ENCODE peak calls at places on chromosome 4, in nine cellular contexts. W is mammary epithelial cell, B is K562, D is BJ, N is esophagus squamous epithelium, Q is cardiac fibroblast, A is transverse colon, S is PC-9, H is lower leg skin. X is an unnamed sample.

GRCh38 chr4:39464886-39465501 is 6.1 kb downstream of the LIAS start:
- DNase-seq in A (no peak), H (no peak), S (no peak), N (no peak), Q (peak), D (no peak), W (peak), B (peak), X (peak)

GRCh38 chr4:97987019-97987648 is 156.1 kb downstream of the STPG2 start:
- DNase-seq in A (no peak), H (no peak), W (peak), N (no peak), S (no peak), D (no peak), B (no peak), Q (peak), X (no peak)

GRCh38 chr4:85399270-85399669 is 75.7 kb upstream of the ARHGAP24 start:
- DNase-seq in H (no peak), S (no peak), N (no peak), D (no peak), A (no peak), B (no peak), Q (no peak), W (no peak), X (no peak)

GRCh38 chr4:7423391-7423790 is 11.3 kb downstream of the PSAPL1 start:
- DNase-seq in N (no peak), B (no peak), D (no peak), S (no peak), W (no peak), A (no peak), Q (no peak), H (no peak), X (no peak)

GRCh38 chr4:53997901-53998300 is 66.5 kb downstream of the CHIC2 start:
- DNase-seq in B (no peak), N (no peak), D (no peak), Q (no peak), A (no peak), S (no peak), H (no peak), W (no peak), X (no peak)

GRCh38 chr4:114807759-114808404 is 209.3 kb downstream of the UGT8 start:
- DNase-seq in H (no peak), Q (peak), A (no peak), S (no peak), W (peak), D (no peak), N (no peak), B (peak), X (peak)

GRCh38 chr4:102759835-102760644 is 728 bp downstream of the MANBA start:
- DNase-seq in S (peak), B (no peak), H (peak), Q (peak), A (peak), N (peak), W (peak), D (no peak), X (no peak)

GRCh38 chr4:102285831-102286230 is 59.5 kb downstream of the SLC39A8 start:
- DNase-seq in Q (no peak), W (peak), N (no peak), A (no peak), S (no peak), B (no peak), D (no peak), H (no peak), X (no peak)

GRCh38 chr4:161601011-161601410 is 562.8 kb downstream of the FSTL5 start:
- DNase-seq in Q (no peak), W (no peak), H (no peak), N (no peak), B (no peak), S (no peak), D (no peak), A (no peak), X (no peak)

GRCh38 chr4:8910100-8910821 is 38.6 kb upstream of the HMX1 start:
- DNase-seq in W (no peak), S (no peak), A (peak), H (no peak), B (no peak), D (no peak), N (no peak), Q (no peak), X (no peak)

DNA sequence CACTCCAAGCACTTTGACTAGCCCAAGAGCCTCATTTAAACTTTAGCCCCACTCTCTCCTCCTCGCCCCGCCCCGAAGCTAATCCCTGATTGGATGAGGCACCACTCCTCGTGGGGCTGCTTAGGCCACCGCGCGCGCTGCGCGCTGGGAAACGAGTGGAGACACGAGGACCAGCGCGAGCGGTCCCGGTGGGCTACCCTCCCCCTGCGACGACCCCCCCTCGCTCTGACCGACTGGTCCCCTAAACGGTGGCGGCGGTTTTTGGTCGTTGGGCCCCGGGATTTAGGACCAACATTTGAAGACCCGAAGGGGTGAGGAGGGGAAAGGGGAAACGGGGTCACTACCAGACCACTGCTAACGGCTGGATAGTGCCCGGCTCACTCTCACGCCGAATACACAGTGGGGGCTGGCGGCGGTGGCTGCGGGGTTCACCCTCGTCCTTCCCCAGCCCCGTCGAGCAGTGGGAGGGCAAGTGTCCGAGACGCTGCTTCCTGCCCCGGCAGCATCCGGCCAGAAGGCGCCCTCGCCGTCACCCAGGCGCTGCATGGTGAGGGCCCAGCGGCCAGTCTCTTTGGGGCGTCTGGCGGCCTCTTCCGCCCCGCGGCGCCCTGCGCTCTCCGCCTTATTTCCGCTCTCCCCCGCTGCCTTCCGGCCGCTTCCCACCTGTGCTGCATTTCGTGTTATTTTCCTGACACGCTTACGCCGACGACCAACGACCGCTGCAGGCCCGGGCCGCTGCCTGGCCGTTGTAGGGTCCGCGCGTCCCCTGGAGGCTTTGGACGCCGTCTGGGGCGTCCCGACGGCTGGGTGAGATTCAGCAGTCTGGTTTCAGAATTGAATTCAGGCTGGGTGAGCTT is at the start of gene RBM46:
- DNase-seq in B (no peak), W (no peak), D (no peak), A (no peak), N (no peak), H (no peak), S (no peak), Q (no peak), X (no peak)
- H3K4me3 ChIP-seq in B (no peak), W (no peak), D (peak), A (no peak), N (no peak), H (no peak), S (no peak), Q (no peak), X (no peak)

GRCh38 chr4:155529197-155529596 is 137.5 kb upstream of the GUCY1A1 start:
- DNase-seq in D (no peak), H (no peak), N (no peak), S (peak), W (no peak), B (no peak), A (no peak), Q (peak), X (no peak)
- TF ChIP-seq CTCF in D (peak), H (no peak), N (no peak), S (no peak), W (peak), B (no peak), A (no peak), Q (peak), X (peak)

GRCh38 chr4:3497095-3497494 is 34.0 kb downstream of the DOK7 start:
- DNase-seq in Q (no peak), B (no peak), H (no peak), N (no peak), S (no peak), A (no peak), D (no peak), W (no peak), X (no peak)

GRCh38 chr4:3498901-3499510 is 33.2 kb downstream of the LRPAP1 start:
- DNase-seq in W (no peak), S (no peak), Q (no peak), B (peak), D (no peak), A (no peak), H (no peak), N (no peak), X (no peak)

GRCh38 chr4:3498407-3498806 is 33.8 kb downstream of the LRPAP1 start:
- DNase-seq in A (no peak), B (no peak), H (no peak), N (no peak), S (no peak), D (no peak), W (no peak), Q (no peak), X (no peak)

GRCh38 chr4:3496021-3496420 is 32.9 kb downstream of the DOK7 start:
- DNase-seq in H (no peak), B (no peak), A (no peak), S (no peak), W (no peak), N (no peak), Q (no peak), D (no peak), X (no peak)

GRCh38 chr4:3497554-3498389 is 34.5 kb downstream of the LRPAP1 start:
- DNase-seq in D (no peak), S (no peak), A (no peak), H (no peak), W (no peak), N (no peak), Q (no peak), B (peak), X (no peak)
- H3K4me3 ChIP-seq in D (no peak), S (no peak), A (no peak), H (no peak), W (no peak), N (no peak), Q (no peak), B (no peak), X (no peak)

GRCh38 chr4:20761826-20762225 is 61.6 kb downstream of the PACRGL start:
- DNase-seq in S (no peak), H (no peak), W (no peak), A (no peak), N (no peak), D (no peak), B (no peak), Q (no peak), X (no peak)

GRCh38 chr4:20761382-20761781 is 61.1 kb downstream of the PACRGL start:
- DNase-seq in H (no peak), W (no peak), Q (no peak), S (no peak), B (no peak), N (no peak), A (no peak), D (no peak), X (no peak)

GRCh38 chr4:20764353-20764752 is 64.1 kb downstream of the PACRGL start:
- DNase-seq in Q (no peak), W (peak), D (no peak), H (no peak), A (no peak), S (no peak), B (no peak), N (no peak), X (no peak)

GRCh38 chr4:20754091-20754490 is 53.8 kb downstream of the PACRGL start:
- DNase-seq in B (no peak), N (no peak), H (no peak), A (no peak), D (no peak), W (no peak), S (no peak), Q (no peak), X (no peak)

GRCh38 chr4:20760053-20760452 is 59.8 kb downstream of the PACRGL start:
- DNase-seq in A (no peak), B (peak), H (no peak), Q (peak), N (no peak), W (no peak), D (no peak), S (no peak), X (no peak)
- TF ChIP-seq CTCF in A (no peak), B (peak), H (no peak), Q (peak), N (no peak), W (no peak), D (peak), S (no peak), X (no peak)

GRCh38 chr4:78213218-78213617 is 156.1 kb downstream of the FRAS1 start:
- DNase-seq in Q (no peak), D (no peak), W (no peak), S (no peak), A (peak), B (no peak), N (no peak), H (no peak), X (no peak)

GRCh38 chr4:78207951-78208350 is 150.8 kb downstream of the FRAS1 start:
- DNase-seq in Q (no peak), D (no peak), N (no peak), S (no peak), A (no peak), B (no peak), H (no peak), W (no peak), X (no peak)

GRCh38 chr4:78214078-78214477 is 157.0 kb downstream of the FRAS1 start:
- DNase-seq in D (no peak), A (no peak), N (no peak), B (no peak), W (no peak), Q (no peak), S (no peak), H (no peak), X (no peak)

GRCh38 chr4:78205601-78206000 is 148.5 kb downstream of the FRAS1 start:
- DNase-seq in N (no peak), W (no peak), A (no peak), D (no peak), S (no peak), B (no peak), H (no peak), Q (no peak), X (no peak)

GRCh38 chr4:78210694-78211093 is 153.6 kb downstream of the FRAS1 start:
- DNase-seq in H (no peak), D (no peak), Q (no peak), S (no peak), A (no peak), W (no peak), N (no peak), B (no peak), X (no peak)
- H3K4me3 ChIP-seq in H (no peak), D (no peak), Q (no peak), S (no peak), A (no peak), W (no peak), N (no peak), B (no peak), X (no peak)